ENCODE peak calls at places on chromosomes 5 and 9, in eight cellular contexts. B is left ventricle myocardium inferior; C is EL; L is NCI-H1105; J is NCI-H226; G is activated CD4-positive, CD25-positive, alpha-beta regulatory T cell; X is Calu3; R is NCI-H2081. F is an unnamed sample.

GRCh38 chr9:124414612-124415011 is 630 bp downstream of the PSMB7 start:
- DNase-seq in X (no peak), C (no peak), J (no peak), B (no peak), L (no peak), G (no peak), R (no peak), F (no peak)

GRCh38 chr5:109836280-109836679 is 146.6 kb downstream of the MAN2A1 start:
- DNase-seq in G (no peak), R (no peak), X (no peak), J (no peak), B (no peak), L (no peak), C (no peak), F (no peak)

GRCh38 chr9:125407974-125408900 is 146.6 kb downstream of the GAPVD1 start:
- DNase-seq in L (peak; percentile 68), B (peak; percentile 81), J (peak; percentile 55), G (peak; percentile 61), R (peak; percentile 82), X (peak; percentile 80), C (peak; percentile 77), F (peak; percentile 35)

GRCh38 chr9:134235366-134235765 is 71.0 kb upstream of the RNU6ATAC start:
- DNase-seq in B (no peak), G (no peak), J (no peak), X (no peak), L (no peak), C (no peak), R (no peak), F (no peak)

GRCh38 chr5:135149956-135150723 is 116.1 kb upstream of the PITX1 start:
- DNase-seq in R (no peak), L (no peak), G (no peak), J (no peak), X (no peak), B (no peak), C (no peak), F (no peak)

GRCh38 chr5:144352732-144353317 is 182.2 kb downstream of the KCTD16 start:
- DNase-seq in J (no peak), G (no peak), L (no peak), R (no peak), B (no peak), X (no peak), C (no peak), F (no peak)

GRCh38 chr9:111833941-111834340 is 39.2 kb upstream of the SHOC1 start:
- DNase-seq in J (peak; percentile 57), X (no peak), G (no peak), L (no peak), R (no peak), C (peak; percentile 65), B (no peak), F (no peak)

GRCh38 chr5:112413611-112414010 is 5.5 kb downstream of the EPB41L4A start:
- DNase-seq in R (no peak), C (no peak), B (no peak), G (no peak), X (no peak), L (no peak), J (no peak), F (no peak)

GRCh38 chr5:30092548-30092947 is 1100.9 kb upstream of the CDH6 start:
- DNase-seq in B (no peak), G (no peak), C (no peak), L (no peak), R (no peak), X (no peak), J (no peak), F (no peak)

GRCh38 chr9:97628668-97629067 is 4.5 kb downstream of the TSTD2 start:
- DNase-seq in R (no peak), X (no peak), B (no peak), L (no peak), C (no peak), G (no peak), J (no peak), F (no peak)

GRCh38 chr5:179800696-179801201 is 5.9 kb downstream of the MGAT4B start:
- DNase-seq in X (no peak), B (no peak), R (no peak), L (no peak), J (no peak), G (no peak), C (no peak), F (no peak)

GRCh38 chr5:82183828-82184227 is 94.3 kb downstream of the RPS23 start:
- DNase-seq in C (peak; percentile 13), B (no peak), J (no peak), L (no peak), R (no peak), G (no peak), X (peak; percentile 6), F (no peak)

GRCh38 chr5:133369161-133369783 is 243.1 kb downstream of the FSTL4 start:
- DNase-seq in J (no peak), L (no peak), X (no peak), R (no peak), G (no peak), C (no peak), B (no peak), F (no peak)

GRCh38 chr9:95028855-95029219 is 288.7 kb downstream of the FANCC start:
- DNase-seq in G (no peak), C (no peak), R (no peak), B (no peak), J (no peak), L (peak; percentile 53), X (no peak), F (no peak)

GRCh38 chr9:92644278-92644677 is 25.7 kb downstream of the IPPK start:
- DNase-seq in G (no peak), R (no peak), B (no peak), X (no peak), L (no peak), C (no peak), J (no peak), F (no peak)

GRCh38 chr5:112179290-112179689 is 239.8 kb downstream of the EPB41L4A start:
- DNase-seq in J (no peak), C (no peak), B (no peak), X (no peak), G (no peak), L (no peak), R (no peak), F (no peak)

GRCh38 chr5:95526871-95527270 is 27.9 kb downstream of the SKIC3 start:
- DNase-seq in R (no peak), X (no peak), L (no peak), G (no peak), J (no peak), C (peak; percentile 6), B (no peak), F (no peak)

GRCh38 chr5:169107316-169107715 is 193.6 kb downstream of the SLIT3 start:
- DNase-seq in L (no peak), B (no peak), J (peak; percentile 75), C (peak; percentile 10), R (no peak), G (no peak), X (no peak), F (no peak)

GRCh38 chr9:115275753-115276152 is 157.8 kb upstream of the TNC start:
- DNase-seq in L (no peak), C (no peak), J (no peak), B (no peak), X (no peak), R (no peak), G (no peak), F (no peak)

GRCh38 chr5:43386960-43387362 is 25.2 kb downstream of the CCL28 start:
- DNase-seq in R (no peak), G (no peak), J (no peak), B (no peak), C (no peak), L (no peak), X (peak; percentile 7), F (no peak)

GRCh38 chr5:122901346-122901745 is 55.9 kb downstream of the SNX24 start:
- DNase-seq in X (no peak), R (no peak), B (no peak), C (no peak), G (no peak), L (no peak), J (no peak), F (no peak)

GRCh38 chr5:141637266-141637692 is 482 bp downstream of the RELL2 start:
- DNase-seq in R (no peak), L (no peak), G (peak; percentile 43), J (no peak), B (no peak), X (peak; percentile 46), C (peak; percentile 30), F (peak; percentile 35)